ENCODE peak calls at places on chromosomes 2 and 18, in four cellular contexts. Y is AG04450, C is brain microvascular endothelial cell, H is small intestine. D is an unnamed sample.
A peak's percentile ranks its signal among the peaks of the same experiment; 100 is the strongest.

GRCh38 chr2:159773876-159774275 is 24.1 kb downstream of the CD302 start:
- DNase-seq in Y (no peak), C (no peak), H (no peak), D (no peak)

GRCh38 chr2:134142903-134143302 is 111.0 kb upstream of the MGAT5 start:
- DNase-seq in Y (no peak), C (peak; percentile 43), H (no peak), D (peak; percentile 70)

GRCh38 chr18:13684546-13684945 is 41.8 kb downstream of the FAM210A start:
- DNase-seq in Y (no peak), C (no peak), H (no peak), D (no peak)

GRCh38 chr2:205692095-205692494 is 9.8 kb downstream of the NRP2 start:
- DNase-seq in Y (no peak), C (no peak), H (no peak), D (no peak)

GRCh38 chr2:39429738-39430137 is 7.3 kb downstream of the MAP4K3 start:
- DNase-seq in Y (no peak), C (no peak), H (no peak), D (no peak)

GRCh38 chr18:48184118-48184517 is 225.1 kb downstream of the ZBTB7C start:
- DNase-seq in Y (no peak), C (no peak), H (no peak), D (no peak)

GRCh38 chr2:235350234-235350633 is 143.6 kb upstream of the AGAP1 start:
- DNase-seq in Y (no peak), C (no peak), H (no peak), D (no peak)

GRCh38 chr2:237305579-237305978 is 108.4 kb downstream of the COL6A3 start:
- DNase-seq in Y (no peak), C (no peak), H (no peak), D (no peak)

GRCh38 chr2:214100488-214100887 is 310.4 kb upstream of the VWC2L start:
- DNase-seq in Y (no peak), C (no peak), H (no peak), D (no peak)

GRCh38 chr2:177242136-177242987 is 22.2 kb downstream of the NFE2L2 start:
- DNase-seq in Y (peak; percentile 82), C (peak; percentile 74), H (no peak), D (peak; percentile 91)

GRCh38 chr2:39996653-39997080 is 217.6 kb upstream of the THUMPD2 start:
- DNase-seq in Y (peak; percentile 70), C (peak; percentile 88), H (peak; percentile 69), D (peak; percentile 12)

GRCh38 chr2:85804583-85804982 is 50.8 kb downstream of the ATOH8 start:
- DNase-seq in Y (no peak), C (no peak), H (no peak), D (peak; percentile 54)

GRCh38 chr2:74206180-74206688 is 7.8 kb downstream of the MTHFD2 start:
- DNase-seq in Y (no peak), C (peak; percentile 34), H (peak; percentile 54), D (no peak)

GRCh38 chr2:70509565-70509964 is 44.1 kb downstream of the TGFA start:
- DNase-seq in Y (no peak), C (no peak), H (peak; percentile 70), D (peak; percentile 41)

GRCh38 chr2:38099096-38099997 is 23.4 kb upstream of the CYP1B1 start:
- DNase-seq in Y (no peak), C (no peak), H (no peak), D (no peak)

GRCh38 chr18:35888329-35888728 is 84.2 kb upstream of the RMP24 start:
- DNase-seq in Y (no peak), C (no peak), H (no peak), D (no peak)

GRCh38 chr2:156333274-156333950 is 891 bp upstream of the NR4A2 start:
- DNase-seq in Y (no peak), C (peak; percentile 43), H (peak; percentile 20), D (no peak)

GRCh38 chr2:46434851-46435273 is 44.5 kb upstream of the TMEM247 start:
- DNase-seq in Y (peak; percentile 94), C (peak; percentile 36), H (no peak), D (peak; percentile 82)

GRCh38 chr18:58407649-58408407 is 221.1 kb downstream of the ALPK2 start:
- DNase-seq in Y (no peak), C (no peak), H (peak; percentile 81), D (no peak)

GRCh38 chr2:191748050-191748449 is 70.1 kb downstream of the NABP1 start:
- DNase-seq in Y (no peak), C (peak; percentile 64), H (no peak), D (no peak)

GRCh38 chr2:10389596-10389995 is 58.5 kb downstream of the ODC1 start:
- DNase-seq in Y (no peak), C (no peak), H (peak; percentile 94), D (no peak)

GRCh38 chr2:150832686-150833085 is 345.2 kb upstream of the RND3 start:
- DNase-seq in Y (no peak), C (no peak), H (no peak), D (no peak)

GRCh38 chr18:63290456-63291200 is 28.9 kb downstream of the BCL2 start:
- DNase-seq in Y (no peak), C (no peak), H (no peak), D (no peak)

GRCh38 chr18:655445-655844 is 2.0 kb upstream of the TYMS start:
- DNase-seq in Y (no peak), C (no peak), H (no peak), D (no peak)

GRCh38 chr18:22683196-22683676 is 249.9 kb upstream of the RBBP8 start:
- DNase-seq in Y (peak; percentile 74), C (peak; percentile 95), H (peak; percentile 99), D (peak; percentile 21)

GRCh38 chr2:188609321-188610049 is 317.8 kb downstream of the GULP1 start:
- DNase-seq in Y (no peak), C (peak; percentile 29), H (no peak), D (no peak)

GRCh38 chr2:78928502-78928901 is 97.0 kb upstream of the REG3G start:
- DNase-seq in Y (no peak), C (no peak), H (no peak), D (no peak)

GRCh38 chr18:23730850-23731249 is 41.6 kb downstream of the LAMA3 start:
- DNase-seq in Y (no peak), C (no peak), H (no peak), D (no peak)

GRCh38 chr2:143029141-143029540 is 100.1 kb upstream of the ARHGAP15 start:
- DNase-seq in Y (no peak), C (no peak), H (no peak), D (no peak)

GRCh38 chr2:222693837-222694236 is 22.4 kb downstream of the MOGAT1 start:
- DNase-seq in Y (no peak), C (no peak), H (peak; percentile 21), D (peak; percentile 60)

GRCh38 chr2:137693521-137693920 is 270.8 kb upstream of the HNMT start:
- DNase-seq in Y (no peak), C (no peak), H (no peak), D (peak; percentile 1)

GRCh38 chr2:224875153-224875552 is 159.0 kb upstream of the CCDC195 start:
- DNase-seq in Y (no peak), C (no peak), H (no peak), D (no peak)

GRCh38 chr2:232335859-232336215 is 42.7 kb upstream of the ALPP start:
- DNase-seq in Y (no peak), C (no peak), H (no peak), D (no peak)

GRCh38 chr2:79831919-79832318 is 319.1 kb downstream of the CTNNA2 start:
- DNase-seq in Y (no peak), C (no peak), H (no peak), D (no peak)

GRCh38 chr18:72808688-72809087 is 59.1 kb downstream of the NETO1 start:
- DNase-seq in Y (no peak), C (no peak), H (no peak), D (no peak)

GRCh38 chr2:151306621-151307020 is 17.2 kb upstream of the NMI start:
- DNase-seq in Y (peak; percentile 23), C (peak; percentile 76), H (no peak), D (peak; percentile 76)

GRCh38 chr2:170716851-170717598 is 1.9 kb downstream of the SP5 start:
- DNase-seq in Y (no peak), C (no peak), H (peak; percentile 64), D (peak; percentile 48)

GRCh38 chr18:44635546-44635945 is 45.1 kb upstream of the SETBP1 start:
- DNase-seq in Y (no peak), C (no peak), H (no peak), D (no peak)

GRCh38 chr18:44638141-44638540 is 42.5 kb upstream of the SETBP1 start:
- DNase-seq in Y (no peak), C (no peak), H (no peak), D (no peak)

GRCh38 chr18:44636241-44636640 is 44.4 kb upstream of the SETBP1 start:
- DNase-seq in Y (no peak), C (no peak), H (no peak), D (no peak)

GRCh38 chr18:44638811-44639210 is 41.9 kb upstream of the SETBP1 start:
- DNase-seq in Y (no peak), C (no peak), H (no peak), D (no peak)

GRCh38 chr18:44637210-44638051 is 43.3 kb upstream of the SETBP1 start:
- DNase-seq in Y (no peak), C (no peak), H (no peak), D (peak; percentile 43)
- H3K27ac ChIP-seq in Y (no peak overlapping the region), C (no peak overlapping the region), H (no peak overlapping the region), D (no peak overlapping the region)

DNA sequence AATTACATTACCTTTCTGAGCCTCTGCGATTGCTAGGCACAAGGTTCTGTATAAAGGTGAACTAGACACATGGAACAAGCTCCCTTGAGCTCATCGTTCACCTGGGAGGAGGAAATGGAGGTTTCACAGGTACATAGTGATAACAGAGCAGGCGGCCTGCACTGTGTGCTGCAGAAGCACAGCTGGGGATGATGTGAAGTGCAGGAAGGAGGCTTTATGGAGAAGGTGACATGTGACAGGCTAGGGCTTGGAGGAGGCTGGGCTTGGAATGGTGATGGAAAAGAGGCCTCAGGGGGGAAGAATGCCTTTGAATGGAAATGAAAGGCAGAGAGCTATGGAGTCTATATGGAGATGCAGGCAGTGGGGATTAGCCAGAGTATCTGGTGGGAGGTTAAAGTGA is 22.9 kb downstream of the MARCHF4 start:
- DNase-seq in Y (no peak), C (no peak), H (peak; percentile 41), D (no peak)
- H3K27ac ChIP-seq in Y (peak overlapping the region; percentile 11), C (no peak overlapping the region), H (peak overlapping the region; percentile 20), D (peak overlapping the region; percentile 68)

DNA sequence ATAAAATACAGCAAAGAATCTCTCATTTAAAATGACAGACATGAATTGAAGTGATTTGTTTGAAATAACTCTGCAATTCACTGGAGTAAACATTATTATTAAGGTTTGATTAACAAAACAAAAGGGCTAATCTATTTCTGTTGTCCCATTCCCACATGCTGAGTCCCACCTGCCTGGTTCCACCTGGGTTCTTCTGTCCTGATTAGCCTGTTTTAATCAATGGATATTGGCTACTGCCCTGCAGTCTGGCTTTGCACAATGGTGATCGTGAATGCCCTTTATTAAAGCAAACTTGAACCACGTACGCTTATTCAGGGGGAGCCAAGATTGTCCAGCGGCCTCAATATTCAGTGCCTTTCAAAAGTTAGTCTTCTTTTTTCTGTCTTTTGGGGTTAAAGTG is 72.8 kb upstream of the CDH19 start:
- DNase-seq in Y (no peak), C (no peak), H (no peak), D (no peak)
- H3K27ac ChIP-seq in Y (no peak overlapping the region), C (no peak overlapping the region), H (no peak overlapping the region), D (no peak overlapping the region)

GRCh38 chr2:44131177-44131576 is 37.5 kb upstream of the PPM1B start:
- DNase-seq in Y (no peak), C (no peak), H (no peak), D (no peak)
- H3K27ac ChIP-seq in Y (no peak overlapping the region), C (no peak overlapping the region), H (no peak overlapping the region), D (no peak overlapping the region)

GRCh38 chr2:110838657-110839357 is 106.4 kb downstream of the ACOXL start:
- DNase-seq in Y (no peak), C (no peak), H (no peak), D (no peak)
- H3K27ac ChIP-seq in Y (no peak overlapping the region), C (no peak overlapping the region), H (no peak overlapping the region), D (no peak overlapping the region)

D was measured in RWPE1.